ENCODE peak calls at places on chromosomes 6 and 20, in eight cellular contexts. X is epithelial cell of esophagus, G is cardiac muscle cell, W is cardiac fibroblast, E is suprapubic skin, D is GM20000, Z is lower lobe of right lung, M is AG04450. L is an unnamed sample.

GRCh38 chr6:134506162-134506561 is 188.2 kb upstream of the SGK1 start:
- DNase-seq in X (no peak), G (no peak), W (no peak), E (no peak), D (no peak), Z (no peak), M (no peak), L (no peak)

GRCh38 chr20:59063358-59064213 is 21.0 kb upstream of the PRELID3B start:
- DNase-seq in X (peak), G (peak), W (peak), E (no peak), D (no peak), Z (no peak), M (peak), L (no peak)

GRCh38 chr6:39296745-39297640 is 17.2 kb downstream of the KCNK17 start:
- DNase-seq in X (no peak), G (peak), W (no peak), E (peak), D (no peak), Z (no peak), M (no peak), L (no peak)

GRCh38 chr6:159074120-159074684 is 29.4 kb upstream of the TAGAP start:
- DNase-seq in X (peak), G (peak), W (peak), E (no peak), D (no peak), Z (no peak), M (no peak), L (no peak)

GRCh38 chr6:71482742-71483141 is 194.1 kb downstream of the OGFRL1 start:
- DNase-seq in X (peak), G (no peak), W (peak), E (no peak), D (no peak), Z (no peak), M (no peak), L (no peak)

GRCh38 chr6:139020689-139021088 is 7.9 kb upstream of the ABRACL start:
- DNase-seq in X (no peak), G (no peak), W (no peak), E (no peak), D (no peak), Z (no peak), M (no peak), L (no peak)

GRCh38 chr20:53001502-53002301 is 29.5 kb downstream of the TSHZ2 start:
- DNase-seq in X (no peak), G (no peak), W (no peak), E (no peak), D (peak), Z (no peak), M (no peak), L (no peak)

GRCh38 chr20:23106271-23106851 is 20.2 kb upstream of the CD93 start:
- DNase-seq in X (peak), G (no peak), W (peak), E (no peak), D (no peak), Z (no peak), M (peak), L (no peak)

GRCh38 chr20:46720776-46721425 is 11.5 kb downstream of the SLC2A10 start:
- DNase-seq in X (no peak), G (no peak), W (peak), E (no peak), D (no peak), Z (no peak), M (no peak), L (no peak)

GRCh38 chr6:33014841-33015634 is 5.6 kb upstream of the HLA-DOA start:
- DNase-seq in X (peak), G (peak), W (peak), E (no peak), D (peak), Z (no peak), M (peak), L (no peak)

DNA sequence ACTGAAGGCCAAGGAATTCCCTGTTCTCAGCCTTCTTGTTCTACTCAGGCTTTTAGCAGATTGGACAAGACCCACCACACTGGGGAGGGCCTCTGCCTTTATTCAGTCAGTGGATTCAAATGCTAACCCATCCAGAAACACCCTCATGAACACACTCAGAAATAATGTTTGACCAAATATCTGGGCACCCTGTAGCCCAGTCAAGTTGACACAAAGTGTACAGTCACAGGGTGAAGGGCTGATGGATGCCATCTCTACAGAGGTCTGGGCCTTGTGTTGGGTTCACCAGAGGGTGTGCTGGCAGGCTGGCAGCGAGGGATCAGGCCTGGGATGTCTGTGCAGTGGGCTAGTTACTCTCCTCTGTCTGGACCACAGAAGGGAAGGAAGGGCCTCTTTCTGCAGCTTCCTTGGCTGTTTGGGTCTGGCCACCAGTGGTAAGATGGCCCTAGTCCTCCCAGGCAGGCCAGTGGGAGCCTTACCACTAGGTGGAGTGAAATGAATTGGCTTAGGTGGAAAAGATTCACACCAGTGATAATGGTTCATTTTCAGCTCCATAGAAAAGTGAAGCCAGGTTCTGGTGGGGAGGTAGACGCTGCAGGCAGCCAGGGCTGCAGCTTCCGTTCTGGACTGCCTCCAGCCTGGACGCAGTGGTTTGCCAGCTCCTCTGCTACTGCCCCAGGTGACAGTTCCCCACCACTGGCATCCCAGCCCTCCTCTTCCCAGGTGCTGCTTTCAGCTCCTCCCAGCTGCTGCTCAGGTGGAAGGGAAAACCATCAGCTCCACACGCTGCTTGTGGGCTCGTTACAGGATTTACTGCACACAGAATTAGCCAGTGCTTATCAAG is 9.2 kb downstream of the TUBB2A start:
- DNase-seq in X (no peak), G (no peak), W (no peak), E (no peak), D (no peak), Z (no peak), M (no peak), L (no peak)
- TF ChIP-seq CTCF in X (no peak), G (no peak), W (no peak), E (no peak), D (peak), Z (no peak), M (no peak), L (no peak)

GRCh38 chr6:98539669-98540207 is 294.6 kb upstream of the POU3F2 start:
- DNase-seq in X (no peak), G (no peak), W (no peak), E (no peak), D (peak), Z (no peak), M (no peak), L (no peak)
- TF ChIP-seq CTCF in X (no peak), G (no peak), W (no peak), E (no peak), D (no peak), Z (no peak), M (no peak), L (no peak)

GRCh38 chr20:56175884-56176283 is 72.6 kb upstream of the MC3R start:
- DNase-seq in X (no peak), G (no peak), W (no peak), E (no peak), D (no peak), Z (no peak), M (no peak), L (no peak)

GRCh38 chr20:56179051-56179450 is 69.5 kb upstream of the MC3R start:
- DNase-seq in X (no peak), G (no peak), W (no peak), E (no peak), D (no peak), Z (no peak), M (no peak), L (no peak)

GRCh38 chr20:56178219-56178618 is 70.3 kb upstream of the MC3R start:
- DNase-seq in X (no peak), G (no peak), W (no peak), E (no peak), D (no peak), Z (no peak), M (no peak), L (no peak)

DNA sequence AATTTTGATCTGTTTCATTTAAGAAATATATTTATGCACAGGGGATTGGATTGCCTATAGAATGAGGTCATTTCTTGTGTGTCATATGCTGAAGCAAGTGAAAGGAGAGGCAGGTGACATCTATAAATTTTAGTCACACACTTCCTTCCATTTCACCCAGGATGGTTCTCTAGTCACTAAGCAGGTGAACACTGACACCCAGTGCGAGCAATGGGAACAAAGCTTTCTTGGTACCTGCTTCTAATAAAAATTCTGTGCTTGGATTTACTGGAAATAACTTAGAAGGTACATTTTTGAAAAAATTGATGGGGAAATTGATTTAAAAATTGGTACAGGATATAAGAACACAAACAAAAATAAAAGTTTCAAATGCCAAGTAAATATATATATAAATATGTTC is 66.9 kb upstream of the MC3R start:
- DNase-seq in X (no peak), G (no peak), W (no peak), E (no peak), D (no peak), Z (no peak), M (no peak), L (no peak)
- TF ChIP-seq CTCF in X (peak), G (no peak), W (no peak), E (no peak), D (no peak), Z (peak), M (no peak), L (no peak)

GRCh38 chr20:63740501-63741353 is 1.2 kb downstream of the SLC2A4RG start:
- DNase-seq in X (peak), G (peak), W (peak), E (peak), D (peak), Z (peak), M (peak), L (peak)
- TF ChIP-seq CTCF in X (peak), G (peak), W (no peak), E (peak), D (no peak), Z (no peak), M (peak), L (no peak)

DNA sequence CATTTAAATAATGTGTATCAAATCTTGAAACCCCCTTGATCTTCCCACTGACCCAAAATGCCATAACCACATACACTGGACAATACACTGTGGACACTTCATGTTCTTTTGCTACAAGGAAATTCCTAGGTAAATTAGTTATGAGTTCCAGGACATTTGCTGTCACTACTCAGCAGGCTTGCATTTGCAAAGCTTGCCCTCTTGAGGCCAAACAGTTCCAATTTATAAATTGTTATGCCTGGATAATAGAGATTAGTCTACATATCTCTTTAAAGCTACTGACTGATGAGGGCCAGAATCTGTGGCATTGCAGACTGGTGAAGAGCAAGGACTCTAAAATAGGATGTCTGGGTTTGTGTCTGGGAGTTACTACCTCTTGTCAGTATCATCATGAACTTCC is 17.4 kb upstream of the RAB32 start:
- DNase-seq in X (peak), G (no peak), W (peak), E (no peak), D (no peak), Z (no peak), M (no peak), L (no peak)
- TF ChIP-seq CTCF in X (peak), G (peak), W (peak), E (no peak), D (no peak), Z (no peak), M (peak), L (no peak)

GRCh38 chr6:113732384-113732966 is 124.7 kb upstream of the MARCKS start:
- DNase-seq in X (peak), G (peak), W (peak), E (no peak), D (no peak), Z (no peak), M (no peak), L (no peak)
- TF ChIP-seq CTCF in X (no peak), G (peak), W (peak), E (no peak), D (no peak), Z (no peak), M (peak), L (no peak)

GRCh38 chr6:161215876-161216615 is 57.8 kb downstream of the AGPAT4 start:
- DNase-seq in X (no peak), G (no peak), W (peak), E (no peak), D (no peak), Z (no peak), M (peak), L (no peak)

GRCh38 chr6:161217631-161218030 is 56.2 kb downstream of the AGPAT4 start:
- DNase-seq in X (no peak), G (no peak), W (no peak), E (no peak), D (no peak), Z (no peak), M (no peak), L (no peak)

GRCh38 chr6:161219336-161220079 is 54.4 kb downstream of the AGPAT4 start:
- DNase-seq in X (no peak), G (no peak), W (no peak), E (no peak), D (no peak), Z (no peak), M (no peak), L (no peak)

GRCh38 chr6:161216616-161217205 is 57.1 kb downstream of the AGPAT4 start:
- DNase-seq in X (no peak), G (no peak), W (no peak), E (no peak), D (no peak), Z (no peak), M (no peak), L (no peak)

GRCh38 chr6:161218222-161218621 is 55.6 kb downstream of the AGPAT4 start:
- DNase-seq in X (no peak), G (no peak), W (peak), E (no peak), D (no peak), Z (no peak), M (no peak), L (no peak)
- TF ChIP-seq CTCF in X (peak), G (no peak), W (peak), E (no peak), D (no peak), Z (no peak), M (no peak), L (no peak)

GRCh38 chr6:166156942-166157341 is 10.7 kb downstream of the TBXT start:
- DNase-seq in X (no peak), G (no peak), W (peak), E (no peak), D (no peak), Z (no peak), M (no peak), L (no peak)
- TF ChIP-seq CTCF in X (peak), G (peak), W (peak), E (no peak), D (no peak), Z (peak), M (peak), L (no peak)

L was measured in omental fat pad.